ENCODE peak calls at places on chromosomes 4 and X, in six cellular contexts. L is activated CD4-positive, alpha-beta memory T cell treated with anti-CD3 and anti-CD28 coated beads, Interleukin-2, amount 10 ng/mL, durations not matched to agents 7 days and 5 days; V is Right ventricle myocardium superior; I is T-helper 1 cell; M is WERI-Rb-1; N is H9. D is an unnamed sample.

GRCh38 chrX:19862634-19863236 is 24.7 kb downstream of the SH3KBP1 start:
- DNase-seq in M (no peak), L (no peak), V (no peak), N (no peak), I (no peak), D (no peak)

GRCh38 chrX:136456133-136456532 is 31.6 kb upstream of the BRS3 start:
- DNase-seq in L (no peak), V (no peak), I (no peak), M (no peak), N (no peak), D (no peak)

GRCh38 chrX:7146703-7147430 is 645 bp upstream of the STS start:
- DNase-seq in I (peak), V (no peak), N (peak), L (peak), M (peak), D (peak)

GRCh38 chrX:119604778-119605177 is 1.4 kb downstream of the NKRF start:
- DNase-seq in V (no peak), M (no peak), I (no peak), N (no peak), L (no peak), D (peak)

GRCh38 chr4:76373919-76374552 is 46.9 kb downstream of the CCDC158 start:
- DNase-seq in N (no peak), I (no peak), M (no peak), L (no peak), V (no peak), D (no peak)

GRCh38 chr4:33625762-33626161 is 2618.6 kb downstream of the ARAP2 start:
- DNase-seq in I (no peak), V (no peak), L (no peak), N (no peak), M (peak), D (peak)

GRCh38 chrX:119399772-119400101 is 601 bp downstream of the SLC25A43 start:
- DNase-seq in N (no peak), L (no peak), M (no peak), I (no peak), V (no peak), D (no peak)

GRCh38 chrX:119272882-119273806 is 37.1 kb downstream of the PGRMC1 start:
- DNase-seq in I (peak), L (peak), N (peak), V (peak), M (no peak), D (no peak)

GRCh38 chr4:185457136-185457535 is 14.4 kb downstream of the CCDC110 start:
- DNase-seq in N (no peak), V (no peak), I (no peak), L (no peak), M (peak), D (peak)